ENCODE peak calls at places on chromosomes 4 and X, in ten cellular contexts. One of them, this sample, is unnamed.

GRCh38 chr4:168800926-168801325 is 209.1 kb downstream of the CBR4 start:
- DNase-seq in A549: no peak
- DNase-seq in stomach: no peak
- DNase-seq in H1: no peak
- DNase-seq in tibial nerve: no peak
- DNase-seq in sigmoid colon: no peak
- DNase-seq in suprapubic skin: no peak
- DNase-seq in ovary: no peak
- DNase-seq in transverse colon: no peak
- DNase-seq in esophagus muscularis mucosa: no peak
- DNase-seq in this sample: no peak

GRCh38 chrX:1450381-1451161 is 2.1 kb downstream of the ASMTL start:
- DNase-seq in A549: no peak
- DNase-seq in stomach: no peak
- DNase-seq in H1: no peak
- DNase-seq in tibial nerve: no peak
- DNase-seq in sigmoid colon: peak
- DNase-seq in suprapubic skin: peak
- DNase-seq in ovary: peak
- DNase-seq in transverse colon: no peak
- DNase-seq in esophagus muscularis mucosa: no peak
- DNase-seq in this sample: no peak

GRCh38 chr4:109701566-109702399 is 1.5 kb downstream of the CASP6 start:
- DNase-seq in A549: no peak
- DNase-seq in stomach: no peak
- DNase-seq in H1: peak
- DNase-seq in tibial nerve: no peak
- DNase-seq in sigmoid colon: no peak
- DNase-seq in suprapubic skin: no peak
- DNase-seq in ovary: no peak
- DNase-seq in transverse colon: peak
- DNase-seq in esophagus muscularis mucosa: no peak
- DNase-seq in this sample: no peak

GRCh38 chr4:7007944-7008343 is 35.2 kb upstream of the TADA2B start:
- DNase-seq in A549: no peak
- DNase-seq in stomach: no peak
- DNase-seq in H1: no peak
- DNase-seq in tibial nerve: no peak
- DNase-seq in sigmoid colon: no peak
- DNase-seq in suprapubic skin: no peak
- DNase-seq in ovary: no peak
- DNase-seq in transverse colon: no peak
- DNase-seq in esophagus muscularis mucosa: no peak
- DNase-seq in this sample: no peak

GRCh38 chr4:5972571-5972970 is 45.7 kb downstream of the C4orf50 start:
- DNase-seq in A549: no peak
- DNase-seq in stomach: peak
- DNase-seq in H1: no peak
- DNase-seq in tibial nerve: no peak
- DNase-seq in sigmoid colon: peak
- DNase-seq in suprapubic skin: no peak
- DNase-seq in ovary: no peak
- DNase-seq in transverse colon: no peak
- DNase-seq in esophagus muscularis mucosa: no peak
- DNase-seq in this sample: no peak

GRCh38 chrX:13985697-13986435 is 43.8 kb downstream of the GEMIN8 start:
- DNase-seq in A549: no peak
- DNase-seq in stomach: no peak
- DNase-seq in H1: no peak
- DNase-seq in tibial nerve: no peak
- DNase-seq in sigmoid colon: no peak
- DNase-seq in suprapubic skin: no peak
- DNase-seq in ovary: no peak
- DNase-seq in transverse colon: no peak
- DNase-seq in esophagus muscularis mucosa: no peak
- DNase-seq in this sample: no peak

GRCh38 chrX:45824471-45824870 is 623.8 kb upstream of the DIPK2B start:
- DNase-seq in A549: peak
- DNase-seq in stomach: no peak
- DNase-seq in H1: no peak
- DNase-seq in tibial nerve: no peak
- DNase-seq in sigmoid colon: no peak
- DNase-seq in suprapubic skin: no peak
- DNase-seq in ovary: no peak
- DNase-seq in transverse colon: no peak
- DNase-seq in esophagus muscularis mucosa: no peak
- DNase-seq in this sample: no peak

GRCh38 chr4:38842998-38843397 is 13.6 kb downstream of the TLR6 start:
- DNase-seq in A549: no peak
- DNase-seq in stomach: no peak
- DNase-seq in H1: no peak
- DNase-seq in tibial nerve: no peak
- DNase-seq in sigmoid colon: no peak
- DNase-seq in suprapubic skin: no peak
- DNase-seq in ovary: no peak
- DNase-seq in transverse colon: no peak
- DNase-seq in esophagus muscularis mucosa: no peak
- DNase-seq in this sample: no peak

GRCh38 chrX:95875661-95876060 is 809.0 kb upstream of the DIAPH2 start:
- DNase-seq in A549: no peak
- DNase-seq in stomach: no peak
- DNase-seq in H1: no peak
- DNase-seq in tibial nerve: no peak
- DNase-seq in sigmoid colon: no peak
- DNase-seq in suprapubic skin: no peak
- DNase-seq in ovary: no peak
- DNase-seq in transverse colon: no peak
- DNase-seq in esophagus muscularis mucosa: no peak
- DNase-seq in this sample: no peak

GRCh38 chr4:165355900-165356300 is 22.9 kb upstream of the CPE start:
- DNase-seq in A549: no peak
- DNase-seq in stomach: no peak
- DNase-seq in H1: no peak
- DNase-seq in tibial nerve: no peak
- DNase-seq in sigmoid colon: no peak
- DNase-seq in suprapubic skin: no peak
- DNase-seq in ovary: no peak
- DNase-seq in transverse colon: no peak
- DNase-seq in esophagus muscularis mucosa: no peak
- DNase-seq in this sample: no peak

GRCh38 chrX:46978341-46979291 is 66.4 kb downstream of the JADE3 start:
- DNase-seq in A549: peak
- DNase-seq in stomach: peak
- DNase-seq in H1: peak
- DNase-seq in tibial nerve: peak
- DNase-seq in sigmoid colon: peak
- DNase-seq in suprapubic skin: peak
- DNase-seq in ovary: peak
- DNase-seq in transverse colon: peak
- DNase-seq in esophagus muscularis mucosa: no peak
- DNase-seq in this sample: peak

GRCh38 chr4:3107271-3108185 is 33.0 kb downstream of the HTT start:
- DNase-seq in A549: no peak
- DNase-seq in stomach: no peak
- DNase-seq in H1: no peak
- DNase-seq in tibial nerve: peak
- DNase-seq in sigmoid colon: peak
- DNase-seq in suprapubic skin: no peak
- DNase-seq in ovary: no peak
- DNase-seq in transverse colon: no peak
- DNase-seq in esophagus muscularis mucosa: no peak
- DNase-seq in this sample: no peak

GRCh38 chr4:111126340-111126739 is 503.5 kb upstream of the PITX2 start:
- DNase-seq in A549: no peak
- DNase-seq in stomach: no peak
- DNase-seq in H1: no peak
- DNase-seq in tibial nerve: no peak
- DNase-seq in sigmoid colon: no peak
- DNase-seq in suprapubic skin: no peak
- DNase-seq in ovary: no peak
- DNase-seq in transverse colon: no peak
- DNase-seq in esophagus muscularis mucosa: no peak
- DNase-seq in this sample: no peak

GRCh38 chrX:39336709-39337294 is 535.5 kb downstream of the MID1IP1 start:
- DNase-seq in A549: no peak
- DNase-seq in stomach: no peak
- DNase-seq in H1: no peak
- DNase-seq in tibial nerve: peak
- DNase-seq in sigmoid colon: peak
- DNase-seq in suprapubic skin: no peak
- DNase-seq in ovary: peak
- DNase-seq in transverse colon: peak
- DNase-seq in esophagus muscularis mucosa: no peak
- DNase-seq in this sample: peak

DNA sequence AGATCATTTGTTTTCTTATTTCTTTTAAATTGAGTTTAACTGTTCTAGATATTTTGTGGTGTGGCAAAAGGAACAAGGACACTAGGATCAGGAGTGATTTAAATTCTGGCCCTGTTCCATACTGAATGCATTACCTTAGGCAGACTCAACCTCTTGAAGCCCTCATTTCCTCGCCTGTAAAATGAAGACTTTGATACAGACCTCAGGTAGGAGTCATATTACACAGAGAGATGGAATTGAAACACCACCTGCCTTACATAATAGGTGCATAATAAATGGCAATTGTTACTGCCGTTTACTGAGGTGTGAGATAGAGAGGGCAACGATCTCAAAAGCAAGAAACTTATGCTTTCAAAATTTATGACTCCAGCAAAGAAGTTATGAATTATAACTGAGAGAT is 28.2 kb upstream of the RASSF6 start:
- DNase-seq in A549: no peak
- DNase-seq in stomach: no peak
- DNase-seq in H1: no peak
- DNase-seq in tibial nerve: no peak
- DNase-seq in sigmoid colon: no peak
- DNase-seq in suprapubic skin: no peak
- DNase-seq in ovary: no peak
- DNase-seq in transverse colon: no peak
- DNase-seq in esophagus muscularis mucosa: no peak
- DNase-seq in this sample: no peak
- TF ChIP-seq EP300 in A549: no peak
- TF ChIP-seq EP300 in stomach: no peak
- TF ChIP-seq EP300 in H1: no peak
- TF ChIP-seq EP300 in tibial nerve: no peak
- TF ChIP-seq EP300 in sigmoid colon: no peak
- TF ChIP-seq EP300 in suprapubic skin: no peak
- TF ChIP-seq EP300 in ovary: no peak
- TF ChIP-seq EP300 in transverse colon: no peak
- TF ChIP-seq EP300 in esophagus muscularis mucosa: no peak
- TF ChIP-seq EP300 in this sample: no peak

DNA sequence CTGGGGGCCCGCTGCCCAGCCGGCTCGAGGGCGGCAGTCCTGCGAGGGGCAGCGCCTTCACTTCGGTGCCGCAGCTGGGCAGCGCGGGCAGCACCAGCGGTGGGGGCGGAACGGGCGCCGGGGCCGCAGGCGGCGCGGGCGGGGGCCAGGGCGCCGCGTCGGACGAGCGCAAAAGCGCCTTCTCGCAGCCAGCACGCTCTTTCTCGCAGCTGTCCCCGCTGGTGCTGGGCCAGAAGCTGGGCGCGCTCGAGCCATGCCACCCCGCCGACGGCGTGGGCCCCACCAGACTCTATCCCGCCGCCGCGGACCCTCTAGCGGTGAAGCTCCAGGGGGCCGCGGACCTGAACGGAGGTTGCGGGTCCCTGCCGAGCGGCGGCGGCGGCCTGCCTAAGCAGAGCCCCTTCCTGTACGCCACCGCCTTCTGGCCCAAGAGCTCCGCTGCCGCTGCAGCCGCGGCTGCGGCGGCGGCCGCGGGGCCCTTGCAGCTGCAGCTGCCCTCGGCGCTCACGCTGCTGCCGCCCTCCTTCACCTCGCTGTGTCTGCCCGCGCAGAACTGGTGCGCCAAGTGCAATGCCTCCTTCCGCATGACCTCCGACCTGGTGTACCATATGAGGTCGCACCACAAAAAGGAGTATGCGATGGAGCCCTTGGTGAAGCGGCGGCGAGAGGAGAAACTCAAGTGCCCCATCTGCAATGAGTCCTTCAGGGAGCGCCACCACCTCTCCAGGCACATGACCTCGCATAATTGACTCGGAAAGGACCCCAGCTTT is 5.7 kb downstream of the PRDM8 start:
- DNase-seq in A549: no peak
- DNase-seq in stomach: no peak
- DNase-seq in H1: peak
- DNase-seq in tibial nerve: no peak
- DNase-seq in sigmoid colon: peak
- DNase-seq in suprapubic skin: peak
- DNase-seq in ovary: peak
- DNase-seq in transverse colon: peak
- DNase-seq in esophagus muscularis mucosa: no peak
- DNase-seq in this sample: no peak
- TF ChIP-seq EP300 in A549: no peak
- TF ChIP-seq EP300 in stomach: no peak
- TF ChIP-seq EP300 in H1: no peak
- TF ChIP-seq EP300 in tibial nerve: no peak
- TF ChIP-seq EP300 in sigmoid colon: no peak
- TF ChIP-seq EP300 in suprapubic skin: no peak
- TF ChIP-seq EP300 in ovary: no peak
- TF ChIP-seq EP300 in transverse colon: no peak
- TF ChIP-seq EP300 in esophagus muscularis mucosa: no peak
- TF ChIP-seq EP300 in this sample: no peak

GRCh38 chr4:98448923-98449322 is 187.7 kb downstream of the RAP1GDS1 start:
- DNase-seq in A549: no peak
- DNase-seq in stomach: no peak
- DNase-seq in H1: no peak
- DNase-seq in tibial nerve: no peak
- DNase-seq in sigmoid colon: no peak
- DNase-seq in suprapubic skin: no peak
- DNase-seq in ovary: no peak
- DNase-seq in transverse colon: peak
- DNase-seq in esophagus muscularis mucosa: no peak
- DNase-seq in this sample: no peak
- TF ChIP-seq EP300 in A549: no peak
- TF ChIP-seq EP300 in stomach: no peak
- TF ChIP-seq EP300 in H1: no peak
- TF ChIP-seq EP300 in tibial nerve: no peak
- TF ChIP-seq EP300 in sigmoid colon: no peak
- TF ChIP-seq EP300 in suprapubic skin: no peak
- TF ChIP-seq EP300 in ovary: no peak
- TF ChIP-seq EP300 in transverse colon: no peak
- TF ChIP-seq EP300 in esophagus muscularis mucosa: no peak
- TF ChIP-seq EP300 in this sample: no peak

DNA sequence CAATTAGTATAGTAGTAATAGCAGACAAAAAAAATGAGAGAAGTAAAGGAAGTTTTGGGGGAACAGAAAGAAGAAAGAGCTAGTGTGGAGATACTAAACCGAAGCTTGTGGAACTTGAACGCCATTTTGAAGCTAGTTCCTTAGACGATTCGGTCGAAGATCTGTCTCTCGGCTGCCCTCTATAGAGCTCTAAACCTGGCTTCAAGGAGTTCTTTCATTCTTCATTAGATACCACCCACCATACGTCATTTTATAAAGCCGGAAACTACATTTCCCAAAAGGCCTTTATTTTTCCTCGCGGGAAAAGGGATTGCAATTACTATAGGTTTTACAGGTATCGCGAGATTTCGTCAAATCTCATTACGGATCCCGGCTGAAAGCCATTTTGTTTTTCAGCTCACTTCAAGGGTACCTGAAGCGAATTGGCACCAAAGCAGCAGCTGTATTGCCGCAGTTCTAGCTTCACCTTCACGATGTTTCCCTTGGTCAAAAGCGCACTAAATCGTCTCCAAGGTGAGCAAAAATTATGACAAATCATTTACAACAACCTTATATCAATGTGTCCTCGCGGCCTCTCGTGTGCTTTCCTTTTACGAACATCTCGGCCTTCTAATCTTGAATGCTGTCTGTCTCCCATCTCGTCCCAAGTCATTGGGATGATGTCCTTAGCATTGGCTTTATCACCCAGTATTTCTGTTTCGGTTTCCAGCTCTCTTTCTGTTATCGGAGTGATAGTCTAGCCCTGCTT is at the start of gene COX7B:
- DNase-seq in A549: peak
- DNase-seq in stomach: peak
- DNase-seq in H1: peak
- DNase-seq in tibial nerve: peak
- DNase-seq in sigmoid colon: peak
- DNase-seq in suprapubic skin: peak
- DNase-seq in ovary: peak
- DNase-seq in transverse colon: peak
- DNase-seq in esophagus muscularis mucosa: peak
- DNase-seq in this sample: peak
- TF ChIP-seq EP300 in A549: no peak
- TF ChIP-seq EP300 in stomach: no peak
- TF ChIP-seq EP300 in H1: no peak
- TF ChIP-seq EP300 in tibial nerve: peak
- TF ChIP-seq EP300 in sigmoid colon: no peak
- TF ChIP-seq EP300 in suprapubic skin: no peak
- TF ChIP-seq EP300 in ovary: no peak
- TF ChIP-seq EP300 in transverse colon: no peak
- TF ChIP-seq EP300 in esophagus muscularis mucosa: no peak
- TF ChIP-seq EP300 in this sample: no peak

This sample was measured in GM12878.